ENCODE peak calls at places on chromosomes 2 and 18, in six cellular contexts. E, V, S, O, L and W are unnamed samples.

GRCh38 chr2:1286929-1287328 is 126.3 kb upstream of the TPO start:
- DNase-seq in E (no peak), V (no peak), S (no peak), O (no peak), L (no peak), W (no peak)

GRCh38 chr2:58428286-58428552 is 187.1 kb upstream of the FANCL start:
- DNase-seq in E (peak), V (no peak), S (no peak), O (peak), L (no peak), W (peak)

GRCh38 chr2:74387346-74387745 is 7.2 kb upstream of the DCTN1 start:
- DNase-seq in E (peak), V (no peak), S (no peak), O (peak), L (no peak), W (no peak)

GRCh38 chr18:9742588-9743131 is 34.6 kb downstream of the RAB31 start:
- DNase-seq in E (peak), V (no peak), S (no peak), O (peak), L (no peak), W (no peak)

GRCh38 chr2:140863713-140864112 is 1267.1 kb downstream of the LRP1B start:
- DNase-seq in E (peak), V (peak), S (no peak), O (peak), L (no peak), W (no peak)

GRCh38 chr2:39419282-39420223 is 17.5 kb downstream of the MAP4K3 start:
- DNase-seq in E (peak), V (no peak), S (no peak), O (no peak), L (no peak), W (no peak)

GRCh38 chr2:206274434-206275273 is at the start of gene ZDBF2:
- DNase-seq in E (peak), V (peak), S (peak), O (peak), L (peak), W (no peak)

GRCh38 chr2:460861-461260 is 173.0 kb upstream of the ALKAL2 start:
- DNase-seq in E (no peak), V (no peak), S (no peak), O (peak), L (no peak), W (no peak)

GRCh38 chr2:221529943-221530652 is 42.0 kb downstream of the EPHA4 start:
- DNase-seq in E (peak), V (peak), S (no peak), O (peak), L (no peak), W (no peak)

GRCh38 chr2:42361728-42362298 is 796 bp upstream of the COX7A2L start:
- DNase-seq in E (no peak), V (no peak), S (no peak), O (no peak), L (no peak), W (no peak)

GRCh38 chr18:64713284-64713683 is 564.4 kb upstream of the LINC00305 start:
- DNase-seq in E (no peak), V (no peak), S (no peak), O (no peak), L (no peak), W (peak)

GRCh38 chr2:138035597-138036217 is 71.4 kb downstream of the HNMT start:
- DNase-seq in E (peak), V (no peak), S (no peak), O (peak), L (no peak), W (no peak)

GRCh38 chr18:35588995-35589394 is 7.5 kb downstream of the GALNT1 start:
- DNase-seq in E (no peak), V (no peak), S (no peak), O (no peak), L (no peak), W (no peak)

GRCh38 chr2:238585836-238586821 is 159.4 kb downstream of the ASB1 start:
- DNase-seq in E (peak), V (no peak), S (no peak), O (no peak), L (no peak), W (no peak)

GRCh38 chr2:26970928-26971627 is 641 bp downstream of the MAPRE3 start:
- DNase-seq in E (peak), V (no peak), S (no peak), O (peak), L (no peak), W (no peak)

GRCh38 chr2:149928026-149928425 is 340.5 kb upstream of the MMADHC start:
- DNase-seq in E (no peak), V (no peak), S (no peak), O (no peak), L (no peak), W (no peak)

GRCh38 chr2:2756886-2757285 is 425.8 kb upstream of the MYT1L start:
- DNase-seq in E (no peak), V (no peak), S (no peak), O (no peak), L (no peak), W (no peak)

GRCh38 chr2:172090044-172090946 is 5.0 kb downstream of the DLX1 start:
- DNase-seq in E (no peak), V (no peak), S (no peak), O (no peak), L (no peak), W (no peak)

GRCh38 chr2:222734690-222735014 is 63.2 kb downstream of the MOGAT1 start:
- DNase-seq in E (no peak), V (no peak), S (no peak), O (no peak), L (no peak), W (no peak)

GRCh38 chr2:169095631-169096105 is 26.3 kb downstream of the DHRS9 start:
- DNase-seq in E (peak), V (peak), S (no peak), O (peak), L (no peak), W (no peak)

GRCh38 chr2:173793649-173794565 is 171.3 kb downstream of the SP3 start:
- DNase-seq in E (no peak), V (no peak), S (no peak), O (no peak), L (no peak), W (no peak)

GRCh38 chr2:98608962-98609604 is 694 bp downstream of the UNC50 start:
- DNase-seq in E (peak), V (no peak), S (peak), O (peak), L (no peak), W (no peak)

GRCh38 chr18:24300703-24301102 is 96.9 kb downstream of the OSBPL1A start:
- DNase-seq in E (no peak), V (no peak), S (no peak), O (no peak), L (no peak), W (no peak)

GRCh38 chr2:201257381-201257940 is 2.9 kb upstream of the CASP8 start:
- DNase-seq in E (no peak), V (no peak), S (peak), O (no peak), L (peak), W (peak)

GRCh38 chr2:240922234-240922981 is 16.3 kb downstream of the CROCC2 start:
- DNase-seq in E (no peak), V (no peak), S (no peak), O (no peak), L (no peak), W (peak)